ENCODE peak calls at places on chromosomes 16 and 17, in eight cellular contexts. F is ACHN, W is dorsolateral prefrontal cortex, O is endodermal cell, H is RWPE2, Z is mammary epithelial cell, X is heart right ventricle, Q is right cardiac atrium. P is an unnamed sample.
A peak's percentile ranks its signal among the peaks of the same experiment; 100 is the strongest.

GRCh38 chr16:735982-736453 is 4.8 kb downstream of the CIAO3 start:
- DNase-seq in F (no peak), W (no peak), O (no peak), H (no peak), Z (no peak), X (no peak), Q (no peak), P (no peak)

GRCh38 chr17:44829558-44830358 is at the start of gene GJC1:
- DNase-seq in F (peak; percentile 77), W (peak; percentile 23), O (peak; percentile 89), H (no peak), Z (peak; percentile 45), X (peak; percentile 62), Q (peak; percentile 80), P (peak; percentile 49)

GRCh38 chr16:17358846-17359245 is 111.9 kb downstream of the XYLT1 start:
- DNase-seq in F (no peak), W (no peak), O (no peak), H (no peak), Z (no peak), X (no peak), Q (no peak), P (no peak)

GRCh38 chr17:76204277-76204676 is 36.0 kb downstream of the RNF157 start:
- DNase-seq in F (peak; percentile 72), W (no peak), O (no peak), H (no peak), Z (peak; percentile 47), X (no peak), Q (no peak), P (peak; percentile 36)

GRCh38 chr16:49675417-49675816 is 180.5 kb downstream of the ZNF423 start:
- DNase-seq in F (no peak), W (no peak), O (no peak), H (no peak), Z (no peak), X (no peak), Q (no peak), P (no peak)

GRCh38 chr16:76474048-76474447 is 196.8 kb downstream of the CNTNAP4 start:
- DNase-seq in F (no peak), W (no peak), O (peak; percentile 58), H (no peak), Z (no peak), X (no peak), Q (no peak), P (no peak)

GRCh38 chr17:8250101-8250500 is 1.0 kb downstream of the PFAS start:
- DNase-seq in F (no peak), W (no peak), O (no peak), H (no peak), Z (peak; percentile 22), X (no peak), Q (no peak), P (no peak)

GRCh38 chr17:81519284-81520020 is 6.9 kb upstream of the ACTG1 start:
- DNase-seq in F (peak; percentile 46), W (no peak), O (peak; percentile 94), H (peak; percentile 73), Z (peak; percentile 40), X (peak; percentile 25), Q (peak; percentile 73), P (peak; percentile 61)

GRCh38 chr16:4800290-4801041 is 2.0 kb downstream of the ROGDI start:
- DNase-seq in F (no peak), W (peak; percentile 88), O (no peak), H (no peak), Z (peak; percentile 65), X (peak; percentile 69), Q (peak; percentile 77), P (no peak)

GRCh38 chr17:50196826-50197225 is 4.6 kb downstream of the COL1A1 start:
- DNase-seq in F (no peak), W (no peak), O (no peak), H (no peak), Z (peak; percentile 45), X (no peak), Q (peak; percentile 33), P (no peak)

GRCh38 chr16:9123871-9124270 is 32.4 kb downstream of the HAPSTR1 start:
- DNase-seq in F (no peak), W (peak; percentile 32), O (no peak), H (no peak), Z (peak; percentile 52), X (peak; percentile 44), Q (peak; percentile 76), P (peak; percentile 86)

GRCh38 chr17:39208893-39209292 is 8.8 kb downstream of the RPL19 start:
- DNase-seq in F (no peak), W (no peak), O (peak; percentile 77), H (no peak), Z (no peak), X (no peak), Q (no peak), P (peak; percentile 54)

GRCh38 chr17:48351916-48352332 is 78.1 kb downstream of the SKAP1 start:
- DNase-seq in F (peak; percentile 72), W (no peak), O (no peak), H (no peak), Z (peak; percentile 16), X (no peak), Q (no peak), P (peak; percentile 52)

GRCh38 chr17:33366998-33367397 is 73.9 kb upstream of the ASIC2 start:
- DNase-seq in F (no peak), W (no peak), O (no peak), H (no peak), Z (no peak), X (no peak), Q (no peak), P (no peak)

GRCh38 chr17:7969434-7969833 is 33.0 kb upstream of the GUCY2D start:
- DNase-seq in F (no peak), W (no peak), O (no peak), H (no peak), Z (no peak), X (no peak), Q (no peak), P (no peak)

GRCh38 chr17:57911021-57911420 is 44.2 kb downstream of the CUEDC1 start:
- DNase-seq in F (no peak), W (no peak), O (no peak), H (no peak), Z (no peak), X (no peak), Q (no peak), P (no peak)

GRCh38 chr17:82668631-82669099 is 20.4 kb upstream of the WDR45B start:
- DNase-seq in F (peak; percentile 25), W (peak; percentile 66), O (peak; percentile 94), H (no peak), Z (peak; percentile 37), X (peak; percentile 72), Q (peak; percentile 86), P (peak; percentile 83)

GRCh38 chr17:54749157-54749556 is 151.5 kb upstream of the TOM1L1 start:
- DNase-seq in F (no peak), W (no peak), O (peak; percentile 77), H (no peak), Z (no peak), X (no peak), Q (no peak), P (no peak)

GRCh38 chr17:80097307-80097630 is 4.1 kb upstream of the GAA start:
- DNase-seq in F (no peak), W (no peak), O (peak; percentile 44), H (no peak), Z (no peak), X (no peak), Q (peak; percentile 29), P (no peak)

GRCh38 chr16:6081320-6081976 is 983.9 kb upstream of the EEF2KMT start:
- DNase-seq in F (peak; percentile 50), W (peak; percentile 26), O (peak; percentile 88), H (no peak), Z (peak; percentile 9), X (no peak), Q (no peak), P (peak; percentile 27)

GRCh38 chr16:27951752-27952151 is 111.8 kb downstream of the GSG1L start:
- DNase-seq in F (peak; percentile 67), W (no peak), O (no peak), H (no peak), Z (peak; percentile 24), X (no peak), Q (no peak), P (no peak)

GRCh38 chr17:57943140-57943539 is 12.1 kb downstream of the CUEDC1 start:
- DNase-seq in F (no peak), W (no peak), O (no peak), H (no peak), Z (no peak), X (peak; percentile 31), Q (no peak), P (no peak)

GRCh38 chr16:86231996-86232350 is 278.4 kb upstream of the FOXF1 start:
- DNase-seq in F (no peak), W (peak; percentile 12), O (no peak), H (peak; percentile 20), Z (no peak), X (no peak), Q (no peak), P (no peak)

GRCh38 chr16:30142672-30143346 is 19.8 kb upstream of the MAPK3 start:
- DNase-seq in F (no peak), W (no peak), O (peak; percentile 54), H (no peak), Z (no peak), X (no peak), Q (peak; percentile 7), P (no peak)

GRCh38 chr17:43791589-43791988 is 11.4 kb downstream of the CFAP97D1 start:
- DNase-seq in F (peak; percentile 51), W (no peak), O (peak; percentile 70), H (no peak), Z (peak; percentile 72), X (no peak), Q (no peak), P (peak; percentile 71)

GRCh38 chr17:50613596-50613995 is 21.1 kb upstream of the ABCC3 start:
- DNase-seq in F (no peak), W (no peak), O (no peak), H (no peak), Z (no peak), X (no peak), Q (no peak), P (no peak)

GRCh38 chr17:78737332-78737731 is 44.7 kb downstream of the CYTH1 start:
- DNase-seq in F (peak; percentile 69), W (no peak), O (no peak), H (no peak), Z (peak; percentile 73), X (no peak), Q (no peak), P (peak; percentile 60)

GRCh38 chr16:88702364-88703210 is 3.6 kb downstream of the RNF166 start:
- DNase-seq in F (no peak), W (no peak), O (no peak), H (no peak), Z (no peak), X (no peak), Q (no peak), P (no peak)

GRCh38 chr17:13474073-13474800 is 127.5 kb downstream of the HS3ST3A1 start:
- DNase-seq in F (no peak), W (no peak), O (no peak), H (no peak), Z (no peak), X (no peak), Q (no peak), P (no peak)

GRCh38 chr17:58324409-58325288 is 3.9 kb downstream of the TSPOAP1 start:
- DNase-seq in F (no peak), W (no peak), O (peak; percentile 88), H (no peak), Z (no peak), X (peak; percentile 44), Q (peak; percentile 86), P (no peak)

GRCh38 chr17:57207396-57207795 is 48.9 kb upstream of the MSI2 start:
- DNase-seq in F (no peak), W (no peak), O (no peak), H (no peak), Z (no peak), X (no peak), Q (no peak), P (no peak)

GRCh38 chr16:67672306-67672705 is 5.7 kb downstream of the C16orf86 start:
- DNase-seq in F (no peak), W (no peak), O (peak; percentile 58), H (no peak), Z (no peak), X (peak; percentile 37), Q (no peak), P (no peak)

GRCh38 chr17:17579691-17580090 is 11.8 kb downstream of the PEMT start:
- DNase-seq in F (no peak), W (no peak), O (no peak), H (no peak), Z (no peak), X (no peak), Q (no peak), P (no peak)